ENCODE peak calls at places on chromosomes 11 and 22, in eight cellular contexts. N is T-cell, A is glutamatergic neuron, P is epithelial cell of esophagus, W is GM10248, K is heart right ventricle, R is GM04504, G is RPMI8226. O is an unnamed sample.
A peak's percentile ranks its signal among the peaks of the same experiment; 100 is the strongest.

GRCh38 chr22:24069721-24070120 is 58.6 kb downstream of the CABIN1 start:
- DNase-seq in N (no peak), A (no peak), P (no peak), W (no peak), K (no peak), R (no peak), G (peak; percentile 90), O (no peak)

GRCh38 chr11:57303990-57304579 is 20.7 kb downstream of the TNKS1BP1 start:
- DNase-seq in N (no peak), A (no peak), P (peak; percentile 92), W (no peak), K (no peak), R (no peak), G (peak; percentile 43), O (no peak)

GRCh38 chr11:17600316-17601205 is 53.5 kb downstream of the OTOG start:
- DNase-seq in N (no peak), A (no peak), P (no peak), W (no peak), K (no peak), R (no peak), G (no peak), O (no peak)

GRCh38 chr11:86291466-86292262 is 10.4 kb upstream of the HIKESHI start:
- DNase-seq in N (peak; percentile 55), A (peak; percentile 54), P (peak; percentile 76), W (peak; percentile 50), K (peak; percentile 31), R (peak; percentile 27), G (peak; percentile 71), O (peak; percentile 32)

GRCh38 chr11:67071420-67072284 is 15.0 kb downstream of the RHOD start:
- DNase-seq in N (peak; percentile 74), A (peak; percentile 88), P (peak; percentile 73), W (peak; percentile 92), K (peak; percentile 74), R (no peak), G (peak; percentile 80), O (peak; percentile 91)

GRCh38 chr22:50282361-50283144 is 12.4 kb upstream of the MAPK11 start:
- DNase-seq in N (no peak), A (no peak), P (peak; percentile 98), W (no peak), K (no peak), R (no peak), G (no peak), O (no peak)

GRCh38 chr11:32297629-32298028 is 137.7 kb downstream of the WT1 start:
- DNase-seq in N (no peak), A (no peak), P (peak; percentile 44), W (peak; percentile 32), K (no peak), R (peak; percentile 20), G (peak; percentile 12), O (peak; percentile 58)

GRCh38 chr11:10926801-10927200 is 68.9 kb upstream of the ZBED5 start:
- DNase-seq in N (no peak), A (no peak), P (peak; percentile 68), W (no peak), K (no peak), R (no peak), G (no peak), O (no peak)

GRCh38 chr11:116731097-116731761 is 41.6 kb downstream of the BUD13 start:
- DNase-seq in N (no peak), A (peak; percentile 73), P (no peak), W (no peak), K (no peak), R (no peak), G (no peak), O (peak; percentile 87)

GRCh38 chr22:37303821-37304274 is 21.5 kb downstream of the CYTH4 start:
- DNase-seq in N (no peak), A (no peak), P (peak; percentile 90), W (no peak), K (no peak), R (peak; percentile 70), G (no peak), O (no peak)

GRCh38 chr11:71192629-71193028 is 59.7 kb downstream of the SHANK2 start:
- DNase-seq in N (no peak), A (no peak), P (no peak), W (no peak), K (no peak), R (no peak), G (no peak), O (no peak)

GRCh38 chr11:22742149-22742548 is 75.7 kb downstream of the GAS2 start:
- DNase-seq in N (no peak), A (no peak), P (no peak), W (no peak), K (no peak), R (no peak), G (no peak), O (no peak)

GRCh38 chr11:100593321-100593720 is 93.8 kb upstream of the ARHGAP42 start:
- DNase-seq in N (no peak), A (no peak), P (no peak), W (no peak), K (no peak), R (no peak), G (no peak), O (no peak)

GRCh38 chr11:32087602-32088001 is 3.3 kb upstream of the RCN1 start:
- DNase-seq in N (no peak), A (no peak), P (no peak), W (no peak), K (no peak), R (peak; percentile 15), G (no peak), O (no peak)

GRCh38 chr11:15493066-15493465 is 378.3 kb downstream of the INSC start:
- DNase-seq in N (no peak), A (no peak), P (no peak), W (no peak), K (no peak), R (no peak), G (no peak), O (no peak)

GRCh38 chr11:47106839-47107520 is 69.7 kb downstream of the ARFGAP2 start:
- DNase-seq in N (no peak), A (no peak), P (no peak), W (no peak), K (no peak), R (no peak), G (no peak), O (no peak)

GRCh38 chr11:115276182-115276581 is 228.0 kb downstream of the CADM1 start:
- DNase-seq in N (no peak), A (no peak), P (no peak), W (no peak), K (no peak), R (no peak), G (no peak), O (no peak)

GRCh38 chr22:40567106-40567505 is 69.4 kb downstream of the MRTFA start:
- DNase-seq in N (no peak), A (no peak), P (peak; percentile 65), W (no peak), K (no peak), R (no peak), G (no peak), O (no peak)

GRCh38 chr22:29093980-29094379 is 21.1 kb downstream of the KREMEN1 start:
- DNase-seq in N (no peak), A (no peak), P (no peak), W (no peak), K (peak; percentile 14), R (no peak), G (no peak), O (no peak)

GRCh38 chr22:32202539-32203180 is 2.2 kb downstream of the RFPL2 start:
- DNase-seq in N (peak; percentile 29), A (peak; percentile 61), P (peak; percentile 57), W (peak; percentile 35), K (peak; percentile 18), R (no peak), G (peak; percentile 63), O (peak; percentile 73)

GRCh38 chr11:13595166-13595565 is 73.3 kb upstream of the FAR1 start:
- DNase-seq in N (no peak), A (no peak), P (no peak), W (no peak), K (no peak), R (peak; percentile 9), G (no peak), O (no peak)

GRCh38 chr22:31695423-31695822 is 33.4 kb upstream of the PISD start:
- DNase-seq in N (no peak), A (no peak), P (no peak), W (no peak), K (no peak), R (no peak), G (no peak), O (no peak)

GRCh38 chr11:64356498-64357411 is 2.2 kb upstream of the RPS6KA4 start:
- DNase-seq in N (no peak), A (peak; percentile 85), P (peak; percentile 61), W (no peak), K (no peak), R (no peak), G (peak; percentile 65), O (no peak)

GRCh38 chr11:25423436-25424184 is 908.3 kb upstream of the ANO3 start:
- DNase-seq in N (no peak), A (no peak), P (peak; percentile 51), W (no peak), K (no peak), R (no peak), G (no peak), O (no peak)

GRCh38 chr22:16954060-16954403 is 54.0 kb downstream of the GAB4 start:
- DNase-seq in N (no peak), A (no peak), P (no peak), W (no peak), K (no peak), R (no peak), G (no peak), O (no peak)

GRCh38 chr22:19036229-19036522 is 86.0 kb downstream of the DGCR2 start:
- DNase-seq in N (no peak), A (no peak), P (no peak), W (no peak), K (no peak), R (no peak), G (no peak), O (no peak)

GRCh38 chr11:114131366-114131963 is 72.0 kb downstream of the ZBTB16 start:
- DNase-seq in N (no peak), A (no peak), P (no peak), W (no peak), K (no peak), R (no peak), G (no peak), O (no peak)

GRCh38 chr22:25100402-25100801 is 99.3 kb upstream of the CRYBB3 start:
- DNase-seq in N (no peak), A (no peak), P (no peak), W (no peak), K (no peak), R (no peak), G (no peak), O (no peak)

GRCh38 chr11:12506502-12506921 is 129.1 kb downstream of the PARVA start:
- DNase-seq in N (no peak), A (no peak), P (peak; percentile 16), W (no peak), K (no peak), R (no peak), G (no peak), O (no peak)

GRCh38 chr22:48345631-48346030 is 1482.0 kb downstream of the BRD1 start:
- DNase-seq in N (no peak), A (no peak), P (no peak), W (no peak), K (no peak), R (no peak), G (no peak), O (no peak)

GRCh38 chr22:49767355-49768062 is 60.2 kb downstream of the BRD1 start:
- DNase-seq in N (peak; percentile 13), A (peak; percentile 72), P (peak; percentile 72), W (peak; percentile 65), K (no peak), R (peak; percentile 15), G (peak; percentile 46), O (peak; percentile 71)

GRCh38 chr22:17198188-17199130 is 20.8 kb downstream of the ADA2 start:
- DNase-seq in N (no peak), A (peak; percentile 87), P (no peak), W (no peak), K (peak; percentile 86), R (no peak), G (no peak), O (peak; percentile 93)

GRCh38 chr11:78039391-78039918 is 16.4 kb upstream of the KCTD14 start:
- DNase-seq in N (no peak), A (no peak), P (peak; percentile 75), W (no peak), K (no peak), R (no peak), G (peak; percentile 37), O (no peak)

GRCh38 chr11:35139883-35140282 is 912 bp downstream of the CD44 start:
- DNase-seq in N (no peak), A (no peak), P (peak; percentile 42), W (no peak), K (no peak), R (no peak), G (no peak), O (no peak)